ENCODE peak calls at places on chromosome 16, in four cellular contexts. R, Q, Z and J are unnamed samples.

GRCh38 chr16:76059186-76059585 is 218.0 kb upstream of the CNTNAP4 start:
- DNase-seq in R (no peak), Q (no peak), Z (no peak), J (no peak)

GRCh38 chr16:14186007-14186953 is 115.2 kb downstream of the MRTFB start:
- DNase-seq in R (no peak), Q (peak), Z (peak), J (no peak)

GRCh38 chr16:369866-370436 is 387 bp downstream of the MRPL28 start:
- DNase-seq in R (no peak), Q (no peak), Z (no peak), J (no peak)

GRCh38 chr16:24075929-24076716 is 180.0 kb upstream of the CACNG3 start:
- DNase-seq in R (no peak), Q (no peak), Z (no peak), J (peak)

GRCh38 chr16:9061358-9061813 is 30.1 kb upstream of the HAPSTR1 start:
- DNase-seq in R (no peak), Q (no peak), Z (peak), J (no peak)

GRCh38 chr16:57349212-57350031 is 9.2 kb upstream of the CCL22 start:
- DNase-seq in R (no peak), Q (no peak), Z (no peak), J (peak)

GRCh38 chr16:86579268-86580062 is 1.1 kb downstream of the FOXL1 start:
- DNase-seq in R (no peak), Q (no peak), Z (no peak), J (no peak)

GRCh38 chr16:35186045-35186759 is 1726.8 kb downstream of the TP53TG3F start:
- DNase-seq in R (no peak), Q (no peak), Z (no peak), J (no peak)

GRCh38 chr16:67268136-67268579 is 11.2 kb upstream of the PLEKHG4 start:
- DNase-seq in R (no peak), Q (no peak), Z (peak), J (no peak)

GRCh38 chr16:88831838-88832237 is 20.1 kb upstream of the APRT start:
- DNase-seq in R (no peak), Q (no peak), Z (no peak), J (no peak)

GRCh38 chr16:85090873-85091521 is 21.3 kb downstream of the CIBAR2 start:
- DNase-seq in R (no peak), Q (no peak), Z (no peak), J (no peak)

GRCh38 chr16:3673201-3673600 is 18.7 kb downstream of the DNASE1 start:
- DNase-seq in R (no peak), Q (no peak), Z (no peak), J (no peak)

GRCh38 chr16:20923876-20924275 is 23.3 kb downstream of the LYRM1 start:
- DNase-seq in R (no peak), Q (no peak), Z (no peak), J (no peak)

GRCh38 chr16:4733747-4734062 is 366 bp downstream of the ANKS3 start:
- DNase-seq in R (no peak), Q (no peak), Z (no peak), J (no peak)

GRCh38 chr16:1397779-1398178 is 16.7 kb downstream of the UNKL start:
- DNase-seq in R (no peak), Q (no peak), Z (no peak), J (no peak)

GRCh38 chr16:1395444-1396074 is 18.9 kb downstream of the UNKL start:
- DNase-seq in R (no peak), Q (no peak), Z (no peak), J (no peak)

GRCh38 chr16:1393613-1394176 is 20.8 kb downstream of the UNKL start:
- DNase-seq in R (no peak), Q (no peak), Z (no peak), J (no peak)

GRCh38 chr16:1392826-1393225 is 21.7 kb downstream of the UNKL start:
- DNase-seq in R (no peak), Q (no peak), Z (no peak), J (no peak)

GRCh38 chr16:1394367-1394951 is 20.0 kb downstream of the UNKL start:
- DNase-seq in R (no peak), Q (no peak), Z (no peak), J (no peak)
- H3K4me3 ChIP-seq in R (no peak), Q (no peak), Z (no peak), J (no peak)

GRCh38 chr16:11506816-11507305 is 79.9 kb downstream of the LITAF start:
- DNase-seq in R (no peak), Q (no peak), Z (no peak), J (no peak)
- TF ChIP-seq CTCF in R (no peak), Q (no peak), Z (no peak), J (peak)

GRCh38 chr16:12057276-12057675 is 80.7 kb downstream of the SNX29 start:
- DNase-seq in R (no peak), Q (peak), Z (peak), J (no peak)
- H3K4me3 ChIP-seq in R (no peak), Q (no peak), Z (no peak), J (no peak)

GRCh38 chr16:78098087-78098486 is 1.4 kb upstream of the WWOX start:
- DNase-seq in R (no peak), Q (no peak), Z (no peak), J (no peak)

GRCh38 chr16:78099372-78100161 is at the start of gene WWOX:
- DNase-seq in R (peak), Q (peak), Z (peak), J (peak)

GRCh38 chr16:78098544-78099371 is 696 bp upstream of the WWOX start:
- DNase-seq in R (no peak), Q (no peak), Z (no peak), J (no peak)

GRCh38 chr16:78102122-78102660 is 2.7 kb downstream of the WWOX start:
- DNase-seq in R (no peak), Q (no peak), Z (no peak), J (no peak)

GRCh38 chr16:78100162-78100467 is 661 bp downstream of the WWOX start:
- DNase-seq in R (no peak), Q (no peak), Z (no peak), J (no peak)
- TF ChIP-seq CTCF in R (no peak), Q (no peak), Z (no peak), J (no peak)

GRCh38 chr16:52389045-52389444 is 157.9 kb downstream of the TOX3 start:
- DNase-seq in R (no peak), Q (no peak), Z (no peak), J (no peak)
- H3K4me3 ChIP-seq in R (no peak), Q (no peak), Z (no peak), J (no peak)

GRCh38 chr16:82631701-82632685 is 5.2 kb downstream of the CDH13 start:
- DNase-seq in R (no peak), Q (no peak), Z (peak), J (no peak)
- TF ChIP-seq CTCF in R (no peak), Q (peak), Z (peak), J (peak)

DNA sequence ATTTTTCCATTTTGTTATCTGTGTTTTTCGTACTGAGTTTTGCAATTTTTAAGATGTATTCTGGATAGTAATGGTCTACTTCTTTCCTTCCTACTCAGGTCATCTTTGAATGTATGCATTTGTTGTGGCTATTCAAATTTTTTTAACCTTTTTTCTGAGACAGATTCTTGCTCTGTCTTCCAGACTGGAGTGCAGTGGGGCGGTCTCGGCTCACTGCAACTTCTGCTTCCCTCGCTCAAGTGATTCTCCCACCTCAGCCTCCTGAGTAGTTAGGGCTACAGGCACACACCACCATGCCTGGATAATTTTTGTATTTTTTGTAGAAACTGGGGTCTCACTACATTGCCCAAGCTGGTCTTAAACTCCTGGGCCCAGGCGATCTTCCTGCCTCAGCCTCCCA is 33.6 kb downstream of the VPS35L start:
- DNase-seq in R (no peak), Q (no peak), Z (no peak), J (no peak)
- H3K4me3 ChIP-seq in R (no peak), Q (no peak), Z (no peak), J (no peak)